ENCODE peak calls at places on chromosomes 5 and 9, in five cellular contexts. J is A172, D is KBM-7, N is NCI-H1092, Y is head of caudate nucleus. M is an unnamed sample.

GRCh38 chr9:125146247-125146646 is 2.9 kb upstream of the SCAI start:
- DNase-seq in J (no peak), D (no peak), N (no peak), Y (no peak), M (no peak)

GRCh38 chr5:136192526-136193395 is at the start of gene SMIM32:
- DNase-seq in J (no peak), D (peak), N (peak), Y (peak), M (no peak)

GRCh38 chr9:114220129-114220541 is 64.8 kb downstream of the COL27A1 start:
- DNase-seq in J (no peak), D (no peak), N (no peak), Y (no peak), M (no peak)

GRCh38 chr5:100731768-100732167 is 171.3 kb downstream of the ST8SIA4 start:
- DNase-seq in J (peak), D (peak), N (no peak), Y (no peak), M (peak)

GRCh38 chr5:125896381-125896780 is 526.8 kb upstream of the GRAMD2B start:
- DNase-seq in J (no peak), D (no peak), N (no peak), Y (no peak), M (no peak)

GRCh38 chr9:88749420-88749819 is 214.4 kb downstream of the NXNL2 start:
- DNase-seq in J (no peak), D (no peak), N (no peak), Y (no peak), M (no peak)

GRCh38 chr9:92966518-92966800 is 19.1 kb downstream of the FGD3 start:
- DNase-seq in J (no peak), D (no peak), N (no peak), Y (no peak), M (no peak)

GRCh38 chr5:111512026-111512405 is 319 bp downstream of the STARD4 start:
- DNase-seq in J (no peak), D (no peak), N (peak), Y (no peak), M (no peak)

GRCh38 chr5:127396490-127397155 is 106.0 kb downstream of the MEGF10 start:
- DNase-seq in J (no peak), D (no peak), N (no peak), Y (no peak), M (no peak)

GRCh38 chr9:112569186-112569585 is 82.6 kb downstream of the KIAA1958 start:
- DNase-seq in J (peak), D (no peak), N (no peak), Y (no peak), M (no peak)

GRCh38 chr5:75734913-75735789 is 17.9 kb upstream of the POC5 start:
- DNase-seq in J (peak), D (peak), N (no peak), Y (peak), M (peak)

GRCh38 chr5:142104491-142104890 is 4.1 kb upstream of the NDFIP1 start:
- DNase-seq in J (no peak), D (peak), N (no peak), Y (no peak), M (peak)

GRCh38 chr5:41418220-41419031 is 92.0 kb downstream of the PLCXD3 start:
- DNase-seq in J (peak), D (no peak), N (no peak), Y (no peak), M (no peak)

GRCh38 chr5:158880514-158881001 is 219.2 kb downstream of the EBF1 start:
- DNase-seq in J (no peak), D (no peak), N (no peak), Y (no peak), M (no peak)

GRCh38 chr9:125732562-125732961 is 14.6 kb upstream of the PBX3 start:
- DNase-seq in J (peak), D (no peak), N (no peak), Y (no peak), M (no peak)

GRCh38 chr5:156414381-156414780 is 87.4 kb downstream of the SGCD start:
- DNase-seq in J (no peak), D (no peak), N (peak), Y (no peak), M (no peak)

GRCh38 chr5:4868140-4868735 is 271.9 kb upstream of the ADAMTS16 start:
- DNase-seq in J (peak), D (peak), N (peak), Y (peak), M (peak)

GRCh38 chr9:136244116-136244775 is 1.4 kb downstream of the QSOX2 start:
- DNase-seq in J (no peak), D (peak), N (no peak), Y (no peak), M (peak)

GRCh38 chr5:64792474-64792873 is 23.7 kb downstream of the CWC27 start:
- DNase-seq in J (no peak), D (no peak), N (no peak), Y (no peak), M (no peak)

GRCh38 chr9:96417610-96418073 is 528 bp downstream of the ZNF367 start:
- DNase-seq in J (no peak), D (no peak), N (no peak), Y (peak), M (no peak)

GRCh38 chr9:37749129-37749528 is 4.5 kb upstream of the TRMT10B start:
- DNase-seq in J (no peak), D (no peak), N (no peak), Y (no peak), M (no peak)